ENCODE peak calls at places on chromosomes 2 and 18, in four cellular contexts. One of them, this sample, is unnamed. For H3K4me1, the result is how much of the 10 kb centered on the place peaks cover.

GRCh38 chr2:129761569-129762021 is 217.9 kb upstream of the RAB6C start:
- DNase-seq in K562: no peak
- DNase-seq in ovary: no peak
- DNase-seq in BE2C: no peak
- DNase-seq in this sample: no peak

GRCh38 chr18:67517224-67517765 is 775 bp upstream of the DSEL start:
- DNase-seq in K562: no peak
- DNase-seq in ovary: peak
- DNase-seq in BE2C: no peak
- DNase-seq in this sample: peak

GRCh38 chr2:168699834-168700417 is 102.5 kb upstream of the NOSTRIN start:
- DNase-seq in K562: no peak
- DNase-seq in ovary: peak
- DNase-seq in BE2C: peak
- DNase-seq in this sample: peak

GRCh38 chr2:193810533-193810932 is 1615.8 kb upstream of the TMEFF2 start:
- DNase-seq in K562: no peak
- DNase-seq in ovary: no peak
- DNase-seq in BE2C: no peak
- DNase-seq in this sample: no peak

GRCh38 chr18:8411492-8411891 is 197.7 kb upstream of the RAB12 start:
- DNase-seq in K562: no peak
- DNase-seq in ovary: no peak
- DNase-seq in BE2C: no peak
- DNase-seq in this sample: no peak

GRCh38 chr18:13377496-13377895 is 158.9 kb downstream of the LDLRAD4 start:
- DNase-seq in K562: no peak
- DNase-seq in ovary: no peak
- DNase-seq in BE2C: no peak
- DNase-seq in this sample: no peak

GRCh38 chr18:48718251-48718959 is 179.6 kb downstream of the CTIF start:
- DNase-seq in K562: no peak
- DNase-seq in ovary: no peak
- DNase-seq in BE2C: no peak
- DNase-seq in this sample: no peak

GRCh38 chr18:41096504-41096903 is 858.5 kb upstream of the PIK3C3 start:
- DNase-seq in K562: no peak
- DNase-seq in ovary: no peak
- DNase-seq in BE2C: peak
- DNase-seq in this sample: no peak

GRCh38 chr2:237178396-237178795 is 92.7 kb downstream of the COPS8 start:
- DNase-seq in K562: no peak
- DNase-seq in ovary: no peak
- DNase-seq in BE2C: no peak
- DNase-seq in this sample: no peak

GRCh38 chr2:218291318-218291933 is 877 bp downstream of the TMBIM1 start:
- DNase-seq in K562: no peak
- DNase-seq in ovary: peak
- DNase-seq in BE2C: no peak
- DNase-seq in this sample: no peak

GRCh38 chr2:218292700-218293014 is 354 bp upstream of the TMBIM1 start:
- DNase-seq in K562: no peak
- DNase-seq in ovary: no peak
- DNase-seq in BE2C: no peak
- DNase-seq in this sample: no peak

GRCh38 chr2:218293715-218294429 is 1.6 kb upstream of the TMBIM1 start:
- DNase-seq in K562: no peak
- DNase-seq in ovary: no peak
- DNase-seq in BE2C: no peak
- DNase-seq in this sample: no peak

GRCh38 chr2:218290316-218291261 is 1.7 kb downstream of the TMBIM1 start:
- DNase-seq in K562: no peak
- DNase-seq in ovary: no peak
- DNase-seq in BE2C: no peak
- DNase-seq in this sample: peak

GRCh38 chr2:218291934-218292699 is at the start of gene TMBIM1:
- DNase-seq in K562: peak
- DNase-seq in ovary: peak
- DNase-seq in BE2C: peak
- DNase-seq in this sample: peak
- H3K4me1 ChIP-seq in K562: under half
- H3K4me1 ChIP-seq in ovary: under half
- H3K4me1 ChIP-seq in BE2C: under half
- H3K4me1 ChIP-seq in this sample: under half

GRCh38 chr2:39175391-39175790 is 54.5 kb upstream of the SOS1 start:
- DNase-seq in K562: no peak
- DNase-seq in ovary: no peak
- DNase-seq in BE2C: no peak
- DNase-seq in this sample: no peak

GRCh38 chr2:39178756-39179155 is 57.9 kb upstream of the SOS1 start:
- DNase-seq in K562: no peak
- DNase-seq in ovary: no peak
- DNase-seq in BE2C: no peak
- DNase-seq in this sample: no peak

GRCh38 chr2:39176997-39177396 is 56.1 kb upstream of the SOS1 start:
- DNase-seq in K562: no peak
- DNase-seq in ovary: no peak
- DNase-seq in BE2C: peak
- DNase-seq in this sample: no peak

GRCh38 chr2:39171618-39172017 is 50.8 kb upstream of the SOS1 start:
- DNase-seq in K562: peak
- DNase-seq in ovary: no peak
- DNase-seq in BE2C: no peak
- DNase-seq in this sample: no peak

DNA sequence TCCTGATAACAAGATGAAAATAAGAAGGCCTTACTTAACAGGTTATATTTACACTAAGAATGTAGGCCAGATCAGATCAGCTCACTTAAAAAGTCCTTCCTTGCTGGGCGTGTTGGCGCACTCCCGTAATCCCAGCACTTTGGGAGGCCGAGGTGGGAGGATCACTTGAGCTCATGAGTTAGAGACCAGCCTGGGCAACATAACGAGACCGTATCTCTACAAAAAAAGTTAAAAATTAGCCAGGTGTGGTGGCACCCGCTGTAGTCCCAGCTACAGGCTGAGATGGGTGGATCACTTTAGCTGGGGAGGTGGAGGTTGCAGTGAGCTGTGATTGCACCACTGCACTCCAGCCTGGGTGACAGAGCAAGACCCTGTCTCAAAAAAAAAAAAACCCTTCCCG is 53.2 kb upstream of the SOS1 start:
- DNase-seq in K562: no peak
- DNase-seq in ovary: no peak
- DNase-seq in BE2C: no peak
- DNase-seq in this sample: no peak
- H3K4me1 ChIP-seq in K562: under half
- H3K4me1 ChIP-seq in ovary: under half
- H3K4me1 ChIP-seq in BE2C: under half
- H3K4me1 ChIP-seq in this sample: under half

GRCh38 chr2:64861338-64862000 is 127.7 kb upstream of the SLC1A4 start:
- DNase-seq in K562: no peak
- DNase-seq in ovary: no peak
- DNase-seq in BE2C: no peak
- DNase-seq in this sample: no peak

GRCh38 chr2:64859208-64860161 is 129.7 kb upstream of the SLC1A4 start:
- DNase-seq in K562: peak
- DNase-seq in ovary: peak
- DNase-seq in BE2C: no peak
- DNase-seq in this sample: peak

GRCh38 chr2:64860321-64860751 is 128.9 kb upstream of the SLC1A4 start:
- DNase-seq in K562: no peak
- DNase-seq in ovary: no peak
- DNase-seq in BE2C: no peak
- DNase-seq in this sample: peak

GRCh38 chr2:64862001-64862397 is 127.2 kb upstream of the SLC1A4 start:
- DNase-seq in K562: no peak
- DNase-seq in ovary: no peak
- DNase-seq in BE2C: no peak
- DNase-seq in this sample: no peak

GRCh38 chr2:64860936-64861335 is 128.3 kb upstream of the SLC1A4 start:
- DNase-seq in K562: no peak
- DNase-seq in ovary: no peak
- DNase-seq in BE2C: no peak
- DNase-seq in this sample: no peak
- H3K4me1 ChIP-seq in K562: under half
- H3K4me1 ChIP-seq in ovary: under half
- H3K4me1 ChIP-seq in BE2C: under half
- H3K4me1 ChIP-seq in this sample: half or more

GRCh38 chr18:26515643-26516495 is 32.5 kb downstream of the KCTD1 start:
- DNase-seq in K562: no peak
- DNase-seq in ovary: no peak
- DNase-seq in BE2C: no peak
- DNase-seq in this sample: no peak

GRCh38 chr18:26511339-26512071 is 36.8 kb downstream of the KCTD1 start:
- DNase-seq in K562: no peak
- DNase-seq in ovary: no peak
- DNase-seq in BE2C: no peak
- DNase-seq in this sample: no peak

GRCh38 chr18:26506012-26506411 is 42.3 kb downstream of the KCTD1 start:
- DNase-seq in K562: no peak
- DNase-seq in ovary: no peak
- DNase-seq in BE2C: no peak
- DNase-seq in this sample: no peak

GRCh38 chr18:26504831-26505230 is 43.5 kb downstream of the KCTD1 start:
- DNase-seq in K562: no peak
- DNase-seq in ovary: no peak
- DNase-seq in BE2C: no peak
- DNase-seq in this sample: no peak

GRCh38 chr18:26510337-26510736 is 38.0 kb downstream of the KCTD1 start:
- DNase-seq in K562: no peak
- DNase-seq in ovary: no peak
- DNase-seq in BE2C: no peak
- DNase-seq in this sample: no peak
- H3K4me1 ChIP-seq in K562: under half
- H3K4me1 ChIP-seq in ovary: under half
- H3K4me1 ChIP-seq in BE2C: under half
- H3K4me1 ChIP-seq in this sample: under half

GRCh38 chr2:65372619-65373018 is 59.8 kb downstream of the SPRED2 start:
- DNase-seq in K562: no peak
- DNase-seq in ovary: no peak
- DNase-seq in BE2C: no peak
- DNase-seq in this sample: no peak
- H3K4me1 ChIP-seq in K562: half or more
- H3K4me1 ChIP-seq in ovary: under half
- H3K4me1 ChIP-seq in BE2C: under half
- H3K4me1 ChIP-seq in this sample: under half

GRCh38 chr2:215775106-215775505 is 238.2 kb downstream of the MREG start:
- DNase-seq in K562: no peak
- DNase-seq in ovary: no peak
- DNase-seq in BE2C: no peak
- DNase-seq in this sample: no peak
- H3K4me1 ChIP-seq in K562: under half
- H3K4me1 ChIP-seq in ovary: under half
- H3K4me1 ChIP-seq in BE2C: under half
- H3K4me1 ChIP-seq in this sample: under half

DNA sequence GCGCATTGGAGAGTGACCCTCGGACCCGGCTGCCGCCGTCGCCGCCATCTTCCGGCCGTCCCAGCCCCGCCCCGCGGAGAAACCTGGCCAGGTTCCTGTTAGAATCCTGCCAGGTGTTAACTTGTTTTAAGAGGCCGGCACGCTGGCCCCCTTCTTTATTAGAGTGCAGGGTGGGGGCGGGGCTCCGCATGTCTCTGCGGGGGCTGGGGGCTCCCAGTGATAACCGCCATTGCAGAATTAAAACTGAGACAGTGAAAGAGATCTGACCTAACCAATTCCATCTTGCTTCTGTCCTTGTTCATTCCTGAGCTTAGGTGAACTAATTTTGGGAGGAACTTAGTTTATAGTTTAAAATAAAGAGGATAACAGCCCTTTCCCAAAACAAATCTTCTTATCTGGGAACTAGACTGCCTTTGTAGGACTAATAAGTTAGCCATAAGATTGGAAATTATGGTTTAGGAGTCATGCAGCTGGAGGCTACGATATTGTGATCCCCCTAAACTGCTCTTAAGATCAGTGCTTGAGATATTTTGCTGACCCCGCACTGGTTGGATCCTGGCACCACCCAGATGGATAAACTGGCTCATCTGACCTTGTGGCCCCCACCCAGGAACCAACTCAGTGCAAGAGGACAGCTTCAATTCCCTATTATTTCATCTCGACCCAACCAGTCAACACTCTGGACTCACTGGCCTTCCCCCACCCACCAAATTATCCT is 543 bp upstream of the STARD7 start:
- DNase-seq in K562: peak
- DNase-seq in ovary: no peak
- DNase-seq in BE2C: no peak
- DNase-seq in this sample: no peak
- H3K4me1 ChIP-seq in K562: under half
- H3K4me1 ChIP-seq in ovary: under half
- H3K4me1 ChIP-seq in BE2C: under half
- H3K4me1 ChIP-seq in this sample: under half

DNA sequence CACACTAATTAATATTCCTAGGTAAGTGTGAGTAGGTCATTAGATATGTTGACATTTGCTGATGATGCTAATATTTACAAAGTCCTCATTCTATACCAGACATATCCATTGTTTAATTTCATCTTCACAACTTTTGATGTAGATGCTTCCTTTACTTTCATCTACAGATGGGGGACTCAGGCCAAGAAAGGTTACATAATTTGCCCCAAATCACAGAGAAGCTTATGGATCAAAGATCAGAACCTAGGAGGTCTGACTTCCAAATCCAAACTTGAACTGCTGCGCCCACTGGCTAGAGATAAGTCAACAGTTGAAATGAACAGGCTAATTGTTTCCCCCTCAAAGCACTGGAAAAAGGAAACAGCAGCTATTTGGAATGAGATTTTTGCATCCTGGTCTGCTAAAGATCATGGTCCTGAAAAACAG is 95.6 kb upstream of the TMEM178A start:
- DNase-seq in K562: no peak
- DNase-seq in ovary: no peak
- DNase-seq in BE2C: no peak
- DNase-seq in this sample: no peak
- H3K4me1 ChIP-seq in K562: under half
- H3K4me1 ChIP-seq in ovary: under half
- H3K4me1 ChIP-seq in BE2C: under half
- H3K4me1 ChIP-seq in this sample: under half

DNA sequence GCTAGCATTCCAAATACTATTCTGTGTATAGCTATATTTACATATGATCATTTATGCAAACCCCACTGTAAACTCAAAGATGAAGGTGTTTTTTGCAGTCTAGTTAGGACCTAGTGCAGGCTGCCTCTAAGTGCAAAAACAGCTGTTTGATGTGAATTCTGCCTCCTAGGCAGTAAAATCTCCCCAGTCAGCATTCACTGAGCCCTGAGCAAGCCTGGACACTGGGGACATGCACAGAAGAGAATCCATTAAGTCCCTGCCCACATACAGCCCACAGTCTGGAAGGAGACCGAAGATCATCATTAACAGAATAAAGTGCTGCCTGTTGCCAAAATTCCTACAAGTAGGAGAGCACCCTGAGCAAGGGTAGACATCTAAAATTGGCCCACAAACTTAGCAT is 14.4 kb upstream of the BIN1 start:
- DNase-seq in K562: no peak
- DNase-seq in ovary: no peak
- DNase-seq in BE2C: no peak
- DNase-seq in this sample: no peak
- H3K4me1 ChIP-seq in K562: under half
- H3K4me1 ChIP-seq in ovary: under half
- H3K4me1 ChIP-seq in BE2C: under half
- H3K4me1 ChIP-seq in this sample: under half

This sample was measured in transverse colon.